ENCODE peak calls at places on chromosomes 4 and X, in nine cellular contexts. B, S, L, Z, A, D, J, E and G are unnamed samples.

GRCh38 chrX:107676559-107677378 is 48.5 kb downstream of the PRPS1 start:
- DNase-seq in S (peak; percentile 96), J (no peak), D (peak; percentile 61), B (no peak), L (peak; percentile 88), A (peak; percentile 89), E (no peak), Z (peak; percentile 50), G (no peak)

GRCh38 chr4:163755013-163755412 is 260.5 kb downstream of the TMA16 start:
- DNase-seq in Z (no peak), L (peak; percentile 0), S (no peak), B (no peak), D (peak; percentile 50), A (peak; percentile 54), E (no peak), J (peak; percentile 30), G (peak; percentile 38)

GRCh38 chr4:55345980-55346850 is at the start of gene SRD5A3:
- DNase-seq in Z (no peak), B (peak; percentile 76), D (peak; percentile 87), S (peak; percentile 83), E (no peak), A (peak; percentile 63), J (peak; percentile 89), L (peak; percentile 73), G (peak; percentile 91)

GRCh38 chr4:2402053-2402452 is 16.4 kb downstream of the ZFYVE28 start:
- DNase-seq in J (peak; percentile 75), Z (no peak), A (peak; percentile 55), L (peak; percentile 36), E (no peak), D (no peak), B (no peak), S (peak; percentile 62), G (no peak)

GRCh38 chrX:41759817-41760216 is 35.8 kb downstream of the GPR82 start:
- DNase-seq in A (peak; percentile 11), D (peak; percentile 26), Z (no peak), B (no peak), J (peak; percentile 67), E (no peak), L (peak; percentile 47), S (peak; percentile 56), G (peak; percentile 55)

GRCh38 chr4:7661846-7662506 is 227.2 kb upstream of the PSAPL1 start:
- DNase-seq in S (no peak), Z (no peak), E (no peak), L (no peak), B (no peak), A (no peak), D (no peak), J (no peak), G (no peak)

GRCh38 chr4:60078984-60079383 is 1121.1 kb upstream of the ADGRL3 start:
- DNase-seq in A (no peak), D (no peak), Z (no peak), L (no peak), J (no peak), E (no peak), B (no peak), S (no peak), G (no peak)

GRCh38 chrX:154804957-154805695 is at the start of gene MPP1:
- DNase-seq in D (peak; percentile 66), B (peak; percentile 80), S (peak; percentile 82), E (no peak), A (peak; percentile 76), Z (peak; percentile 18), J (peak; percentile 74), L (peak; percentile 68), G (peak; percentile 78)

GRCh38 chr4:33650036-33650435 is 2594.3 kb downstream of the ARAP2 start:
- DNase-seq in J (no peak), S (peak; percentile 6), Z (no peak), A (no peak), D (no peak), L (no peak), E (no peak), B (no peak), G (no peak)

GRCh38 chr4:180832086-180832485 is 1411.1 kb upstream of the TENM3 start:
- DNase-seq in L (no peak), Z (no peak), A (no peak), S (no peak), J (peak; percentile 26), B (no peak), E (no peak), D (no peak), G (no peak)

GRCh38 chrX:87728024-87728423 is 210.4 kb downstream of the KLHL4 start:
- DNase-seq in L (no peak), B (no peak), E (no peak), Z (no peak), D (no peak), J (no peak), S (no peak), A (no peak), G (no peak)

GRCh38 chr4:16270654-16271328 is 44.5 kb upstream of the TAPT1 start:
- DNase-seq in B (no peak), D (no peak), A (no peak), L (no peak), S (no peak), E (no peak), Z (no peak), J (peak; percentile 70), G (no peak)

GRCh38 chr4:80189956-80190671 is 7.2 kb upstream of the PRDM8 start:
- DNase-seq in E (no peak), S (no peak), A (peak; percentile 54), D (no peak), B (no peak), Z (no peak), L (peak; percentile 45), J (peak; percentile 89), G (no peak)

GRCh38 chr4:38223306-38223705 is 263.1 kb downstream of the PTTG2 start:
- DNase-seq in A (no peak), L (peak; percentile 44), D (no peak), Z (no peak), J (no peak), E (no peak), B (no peak), S (peak; percentile 18), G (no peak)

GRCh38 chrX:50814701-50815476 is 895 bp upstream of the SHROOM4 start:
- DNase-seq in J (no peak), D (no peak), E (no peak), A (peak; percentile 46), Z (no peak), S (peak; percentile 30), B (no peak), L (no peak), G (no peak)

GRCh38 chrX:34884693-34885277 is 57.8 kb upstream of the FAM47B start:
- DNase-seq in E (no peak), Z (peak; percentile 46), A (peak; percentile 78), D (no peak), L (peak; percentile 84), J (no peak), S (peak; percentile 72), B (no peak), G (no peak)

GRCh38 chr4:171242831-171243230 is 570.4 kb upstream of the GALNTL6 start:
- DNase-seq in J (no peak), L (no peak), E (no peak), B (no peak), Z (no peak), D (no peak), A (no peak), S (no peak), G (no peak)

GRCh38 chr4:163554870-163555465 is 60.5 kb downstream of the TMA16 start:
- DNase-seq in E (no peak), B (no peak), A (peak; percentile 38), D (peak; percentile 23), Z (no peak), S (peak; percentile 39), J (peak; percentile 59), L (peak; percentile 51), G (peak; percentile 40)

GRCh38 chr4:139749313-139749712 is 83.7 kb downstream of the MGST2 start:
- DNase-seq in E (no peak), S (no peak), L (no peak), Z (no peak), J (no peak), A (no peak), D (no peak), B (peak; percentile 18), G (no peak)

DNA sequence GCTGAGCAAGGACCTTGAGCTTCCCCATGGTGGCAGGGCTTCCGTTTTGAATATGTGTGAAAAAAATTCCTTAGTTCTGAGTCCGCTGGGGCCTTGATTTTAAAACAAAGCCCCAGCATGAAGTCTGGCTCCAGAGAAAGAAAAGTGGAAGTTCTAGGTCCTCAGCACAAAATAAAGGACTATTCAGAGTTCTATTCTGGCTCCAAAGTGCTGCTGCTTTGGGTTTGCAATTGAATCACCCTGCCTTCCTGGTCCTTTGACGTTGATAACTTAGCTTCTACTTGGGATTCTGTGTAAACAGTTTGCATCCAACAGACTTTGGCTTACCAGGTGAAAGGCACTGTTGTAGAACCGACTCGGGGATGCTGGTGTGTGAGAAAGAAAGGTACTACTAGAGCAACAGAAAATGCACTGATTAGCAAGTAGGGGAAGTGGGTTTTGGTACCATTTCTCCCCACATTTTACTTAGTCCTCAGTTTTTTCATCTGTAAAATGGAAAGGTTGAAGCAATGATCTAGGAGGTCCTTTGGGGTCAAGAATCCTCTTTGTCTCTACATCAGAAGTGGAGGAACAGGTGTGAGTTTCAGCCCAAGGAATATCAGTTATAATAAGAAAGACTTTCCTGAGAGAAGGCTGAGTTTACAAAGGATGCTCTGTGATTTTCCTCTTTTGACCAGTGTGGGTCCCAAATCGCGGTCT is 28.4 kb downstream of the IGFBP7 start:
- DNase-seq in B (no peak), J (peak; percentile 50), D (no peak), Z (no peak), E (no peak), L (no peak), S (no peak), A (no peak), G (no peak)
- TF ChIP-seq CTCF in B (no peak), J (no peak), D (no peak), Z (no peak), E (no peak), L (no peak), S (no peak), A (no peak), G (no peak)

GRCh38 chr4:152696764-152697250 is 17.0 kb upstream of the TMEM154 start:
- DNase-seq in Z (no peak), J (no peak), S (peak; percentile 71), D (peak; percentile 90), L (peak; percentile 38), B (no peak), E (no peak), A (peak; percentile 90), G (peak; percentile 94)
- H3K4me3 ChIP-seq in Z (no peak overlapping the region), J (no peak overlapping the region), S (no peak overlapping the region), D (peak overlapping the region; percentile 50), L (no peak overlapping the region), B (no peak overlapping the region), E (no peak overlapping the region), A (no peak overlapping the region), G (no peak overlapping the region)

GRCh38 chrX:150643271-150643670 is 49.9 kb upstream of the MTMR1 start:
- DNase-seq in S (peak; percentile 12), B (no peak), A (peak; percentile 10), E (no peak), J (no peak), D (no peak), Z (no peak), L (peak; percentile 16), G (no peak)
- TF ChIP-seq CTCF in S (no peak), B (no peak), A (no peak), E (no peak), J (no peak), D (no peak), Z (peak; percentile 30), L (peak; percentile 15), G (no peak)

GRCh38 chr4:23163649-23164436 is 471.1 kb downstream of the GBA3 start:
- DNase-seq in E (no peak), J (peak; percentile 25), D (no peak), A (peak; percentile 66), S (no peak), L (no peak), B (no peak), Z (no peak), G (no peak)
- H3K4me3 ChIP-seq in E (no peak overlapping the region), J (no peak overlapping the region), D (no peak overlapping the region), A (no peak overlapping the region), S (no peak overlapping the region), L (no peak overlapping the region), B (no peak overlapping the region), Z (no peak overlapping the region), G (no peak overlapping the region)